ENCODE peak calls at places on chromosomes 1 and 21, in nine cellular contexts. X is A172; E is lower lobe of right lung; Q is MG63; I is NCI-H2107; A is EH; B is activated T-cell treated with anti-CD3 and anti-CD28 coated beads, Interleukin-2, amount 50 U/mL, for 72 hours; T is B cell; R is M059J. L is an unnamed sample.

GRCh38 chr1:87329051-87329755 is 523 bp downstream of the LMO4 start:
- DNase-seq in E (peak; percentile 65), A (peak; percentile 53), T (peak; percentile 51), I (no peak), R (peak; percentile 58), X (no peak), Q (peak; percentile 51), B (peak; percentile 53), L (no peak)

GRCh38 chr1:200934676-200935245 is 40.1 kb downstream of the INAVA start:
- DNase-seq in R (no peak), T (peak; percentile 15), B (no peak), X (no peak), I (no peak), Q (no peak), A (no peak), E (no peak), L (no peak)

GRCh38 chr1:193498088-193498605 is 311.7 kb upstream of the B3GALT2 start:
- DNase-seq in Q (no peak), T (no peak), E (no peak), R (no peak), A (no peak), I (no peak), B (no peak), X (peak; percentile 16), L (no peak)

GRCh38 chr1:198876371-198876871 is 237.6 kb downstream of the PTPRC start:
- DNase-seq in X (no peak), R (peak; percentile 42), Q (no peak), I (peak; percentile 34), T (no peak), E (no peak), B (no peak), A (no peak), L (peak; percentile 42)

GRCh38 chr1:39305555-39305954 is 101.1 kb downstream of the MACF1 start:
- DNase-seq in E (no peak), T (no peak), B (no peak), R (peak; percentile 13), X (no peak), Q (no peak), A (peak; percentile 24), I (no peak), L (no peak)

GRCh38 chr1:6141601-6142000 is 38.5 kb downstream of the CHD5 start:
- DNase-seq in A (no peak), B (peak; percentile 45), R (peak; percentile 55), X (peak; percentile 4), T (no peak), Q (no peak), I (no peak), E (no peak), L (no peak)

GRCh38 chr1:225425211-225425786 is 2.5 kb downstream of the LBR start:
- DNase-seq in B (no peak), X (peak; percentile 75), R (peak; percentile 82), E (no peak), A (peak; percentile 63), I (no peak), Q (peak; percentile 21), T (no peak), L (no peak)

GRCh38 chr1:15430787-15431570 is 7.3 kb upstream of the CTRC start:
- DNase-seq in E (peak; percentile 77), I (no peak), X (no peak), Q (peak; percentile 45), T (peak; percentile 68), A (peak; percentile 51), R (no peak), B (peak; percentile 67), L (peak; percentile 21)

GRCh38 chr1:181767001-181767708 is 283.8 kb downstream of the CACNA1E start:
- DNase-seq in X (no peak), Q (no peak), B (no peak), E (no peak), A (no peak), R (no peak), I (no peak), T (no peak), L (no peak)

GRCh38 chr1:6795203-6795602 is 9.9 kb downstream of the CAMTA1 start:
- DNase-seq in A (no peak), I (no peak), T (no peak), X (no peak), R (no peak), E (no peak), Q (no peak), B (no peak), L (no peak)

GRCh38 chr1:184634296-184634695 is 120.4 kb downstream of the EDEM3 start:
- DNase-seq in B (no peak), E (no peak), R (no peak), X (no peak), A (no peak), I (no peak), T (no peak), Q (no peak), L (no peak)

GRCh38 chr1:54884768-54885167 is 2.2 kb downstream of the DHCR24 start:
- DNase-seq in Q (no peak), R (no peak), I (no peak), B (no peak), X (no peak), E (no peak), T (no peak), A (no peak), L (no peak)

GRCh38 chr21:36709868-36710728 is 11.2 kb downstream of the SIM2 start:
- DNase-seq in X (no peak), Q (no peak), I (no peak), T (no peak), B (no peak), A (no peak), R (no peak), E (no peak), L (no peak)

L was measured in putamen.